ENCODE peak calls at places on chromosome 2, in four cellular contexts. P is OCI-LY7, B is lower lobe of right lung, R is psoas muscle. X is an unnamed sample.

GRCh38 chr2:11907178-11907577 is 160.7 kb downstream of the LPIN1 start:
- DNase-seq in P (peak), B (no peak), R (no peak), X (no peak)

GRCh38 chr2:88813612-88814011 is 122.1 kb downstream of the RPIA start:
- DNase-seq in R (no peak), P (peak), B (no peak), X (no peak)

GRCh38 chr2:63192169-63192888 is 141.7 kb downstream of the OTX1 start:
- DNase-seq in P (no peak), R (no peak), B (no peak), X (no peak)

GRCh38 chr2:240291337-240291751 is 144.1 kb upstream of the GPC1 start:
- DNase-seq in R (no peak), B (no peak), P (no peak), X (no peak)

GRCh38 chr2:96097951-96098823 is 18.2 kb downstream of the ADRA2B start:
- DNase-seq in P (peak), B (peak), R (no peak), X (no peak)

GRCh38 chr2:224369028-224369632 is 32.8 kb downstream of the FAM124B start:
- DNase-seq in P (peak), B (no peak), R (no peak), X (no peak)

GRCh38 chr2:138846216-138846821 is 66.1 kb upstream of the NXPH2 start:
- DNase-seq in P (peak), B (no peak), R (no peak), X (no peak)

GRCh38 chr2:162106146-162106551 is 32.1 kb upstream of the DPP4 start:
- DNase-seq in P (no peak), B (no peak), R (no peak), X (no peak)

GRCh38 chr2:71951067-71951436 is 196.6 kb downstream of the CYP26B1 start:
- DNase-seq in B (no peak), P (no peak), R (no peak), X (no peak)

GRCh38 chr2:8524823-8525222 is 157.0 kb upstream of the ID2 start:
- DNase-seq in R (no peak), B (no peak), P (peak), X (no peak)

GRCh38 chr2:110713508-110714362 is 18.6 kb upstream of the ACOXL start:
- DNase-seq in R (no peak), P (no peak), B (no peak), X (no peak)

GRCh38 chr2:176680916-176681315 is 411.7 kb downstream of the MTX2 start:
- DNase-seq in B (no peak), P (no peak), R (no peak), X (no peak)

GRCh38 chr2:217568289-217568985 is 434.4 kb downstream of the TNS1 start:
- DNase-seq in B (no peak), R (no peak), P (no peak), X (peak)

GRCh38 chr2:100606332-100606731 is 43.5 kb downstream of the PDCL3 start:
- DNase-seq in R (no peak), B (no peak), P (no peak), X (no peak)

GRCh38 chr2:167942495-167943081 is 304.8 kb downstream of the STK39 start:
- DNase-seq in B (no peak), P (no peak), R (no peak), X (no peak)

GRCh38 chr2:176285321-176285720 is 16.1 kb downstream of the MTX2 start:
- DNase-seq in B (no peak), R (no peak), P (no peak), X (no peak)

GRCh38 chr2:58428286-58428552 is 187.1 kb upstream of the FANCL start:
- DNase-seq in B (peak), R (no peak), P (no peak), X (no peak)

GRCh38 chr2:239245872-239246701 is 154.7 kb downstream of the HDAC4 start:
- DNase-seq in P (no peak), R (peak), B (no peak), X (no peak)

GRCh38 chr2:98923244-98923940 is 12.6 kb downstream of the CRACDL start:
- DNase-seq in P (no peak), R (no peak), B (no peak), X (no peak)

GRCh38 chr2:69945900-69946299 is 15.5 kb downstream of the ASPRV1 start:
- DNase-seq in P (no peak), R (no peak), B (no peak), X (no peak)

GRCh38 chr2:144354953-144355352 is 165.0 kb downstream of the ZEB2 start:
- DNase-seq in B (no peak), P (no peak), R (no peak), X (no peak)

GRCh38 chr2:226031078-226031937 is 631.8 kb downstream of the NYAP2 start:
- DNase-seq in R (peak), B (peak), P (no peak), X (peak)

GRCh38 chr2:29797916-29798315 is 123.5 kb downstream of the ALK start:
- DNase-seq in B (no peak), R (no peak), P (no peak), X (no peak)

GRCh38 chr2:56770490-56770889 is 586.7 kb downstream of the CCDC85A start:
- DNase-seq in B (no peak), P (no peak), R (no peak), X (no peak)

GRCh38 chr2:136255648-136256461 is 137.9 kb upstream of the CXCR4 start:
- DNase-seq in P (peak), R (no peak), B (no peak), X (no peak)

GRCh38 chr2:16615687-16616615 is 49.7 kb downstream of the CYRIA start:
- DNase-seq in R (no peak), B (no peak), P (no peak), X (no peak)
- TF ChIP-seq CTCF in R (no peak), B (no peak), P (peak), X (no peak)

DNA sequence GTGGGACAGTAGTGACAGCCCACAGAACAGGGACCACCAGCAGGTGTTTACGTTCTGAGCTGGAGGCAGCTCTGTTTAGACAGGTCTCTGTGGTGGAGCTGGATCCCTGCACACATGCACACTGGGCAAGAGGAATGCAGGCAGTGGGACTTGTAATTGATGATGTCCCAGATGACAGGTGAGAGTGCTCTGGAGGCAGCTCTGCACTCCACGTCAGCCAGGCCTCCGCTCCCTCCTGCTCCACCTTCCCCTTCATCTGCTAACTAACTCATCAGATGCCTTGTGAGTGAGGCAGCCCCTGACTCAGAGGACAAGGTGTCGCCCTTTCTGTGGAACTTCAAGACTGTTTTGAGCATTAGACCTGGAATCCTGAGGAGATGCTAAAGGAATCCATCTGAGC is 53.2 kb downstream of the SH3YL1 start:
- DNase-seq in P (no peak), B (no peak), R (no peak), X (no peak)
- TF ChIP-seq CTCF in P (no peak), B (no peak), R (no peak), X (no peak)

GRCh38 chr2:86054539-86055082 is 51.1 kb downstream of the POLR1A start:
- DNase-seq in P (no peak), R (no peak), B (no peak), X (peak)
- TF ChIP-seq CTCF in P (no peak), R (no peak), B (no peak), X (no peak)

DNA sequence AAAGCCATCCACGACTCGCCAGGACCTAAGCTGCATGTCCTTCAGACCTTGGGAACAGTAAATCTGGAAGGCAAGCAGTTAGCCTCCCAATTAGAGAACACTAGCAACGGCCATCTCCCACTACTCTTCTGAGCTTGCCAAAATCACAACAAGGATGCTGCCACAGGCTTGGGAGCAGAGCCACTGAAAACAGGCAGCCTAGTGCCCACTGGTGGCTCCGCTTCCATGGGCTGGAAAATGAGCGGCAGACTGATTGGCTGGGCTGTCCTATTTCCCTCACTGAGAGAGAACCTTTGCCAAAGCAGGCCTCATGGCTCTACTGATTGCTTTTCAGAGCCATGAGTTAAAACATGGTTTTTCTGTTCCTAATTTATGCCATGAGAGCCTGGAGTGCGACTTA is 153.0 kb upstream of the NT5C1B start:
- DNase-seq in P (no peak), B (no peak), R (no peak), X (no peak)
- TF ChIP-seq CTCF in P (no peak), B (no peak), R (no peak), X (peak)

GRCh38 chr2:129903586-129904425 is 75.7 kb upstream of the RAB6C start:
- DNase-seq in R (no peak), P (peak), B (no peak), X (no peak)
- TF ChIP-seq CTCF in R (no peak), P (no peak), B (no peak), X (no peak)

DNA sequence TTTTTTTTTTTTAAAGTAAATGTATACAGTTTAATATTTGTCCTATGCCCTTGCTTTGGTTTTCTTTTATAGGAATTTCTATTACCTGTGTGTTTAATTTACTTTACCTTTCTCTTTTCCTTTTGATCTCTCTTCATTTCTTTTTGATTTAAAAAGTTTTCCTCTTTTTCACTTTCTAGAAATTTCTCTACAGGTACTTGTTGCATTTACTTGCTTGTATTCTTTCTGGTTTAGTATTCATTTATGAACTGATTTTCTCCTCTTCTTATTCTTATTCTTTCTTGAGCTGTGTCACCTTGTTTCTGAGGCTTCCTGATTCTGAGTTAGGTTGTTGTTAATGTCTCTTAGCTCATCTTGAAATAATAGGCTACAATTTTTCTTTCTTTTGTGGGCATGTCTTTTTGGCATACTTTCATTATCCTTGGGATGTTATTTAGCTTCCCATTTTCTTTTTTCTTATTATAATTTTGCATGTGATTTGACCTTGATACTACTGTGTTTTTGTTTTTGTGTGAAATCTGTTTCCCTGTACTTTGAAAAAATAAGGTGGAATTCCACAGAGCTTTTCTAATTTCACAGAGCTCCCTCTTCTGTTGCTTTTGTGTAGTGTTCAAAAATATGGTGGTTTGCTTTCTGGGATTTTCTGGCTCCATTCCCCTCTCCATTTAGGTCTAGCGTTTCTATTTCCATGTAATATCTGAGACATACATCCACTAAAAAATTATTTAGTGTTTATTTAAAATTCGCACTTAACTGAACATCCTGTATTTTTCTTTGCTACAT is 25.5 kb upstream of the ALMS1 start:
- DNase-seq in R (no peak), B (no peak), P (no peak), X (no peak)
- TF ChIP-seq CTCF in R (no peak), B (no peak), P (peak), X (peak)

X was measured in AG09319.